ENCODE peak calls at places on chromosome 12, in nine cellular contexts. One of them, this sample, is unnamed. For H3K4me1, the result is how much of the 10 kb centered on the place peaks cover.

GRCh38 chr12:3136641-3137267 is 59.6 kb downstream of the TSPAN9 start:
- DNase-seq in uterus: no peak
- DNase-seq in lung: no peak
- DNase-seq in heart left ventricle: peak
- DNase-seq in H1: no peak
- DNase-seq in cardiac muscle cell: no peak
- DNase-seq in A549: no peak
- DNase-seq in endothelial cell of umbilical vein: no peak
- DNase-seq in transverse colon: no peak
- DNase-seq in this sample: no peak

GRCh38 chr12:57112492-57113294 is 1.5 kb upstream of the STAT6 start:
- DNase-seq in uterus: no peak
- DNase-seq in lung: no peak
- DNase-seq in heart left ventricle: no peak
- DNase-seq in H1: no peak
- DNase-seq in cardiac muscle cell: no peak
- DNase-seq in A549: no peak
- DNase-seq in endothelial cell of umbilical vein: no peak
- DNase-seq in transverse colon: no peak
- DNase-seq in this sample: no peak

GRCh38 chr12:53505086-53505485 is 2.2 kb downstream of the NPFF start:
- DNase-seq in uterus: no peak
- DNase-seq in lung: no peak
- DNase-seq in heart left ventricle: no peak
- DNase-seq in H1: no peak
- DNase-seq in cardiac muscle cell: no peak
- DNase-seq in A549: no peak
- DNase-seq in endothelial cell of umbilical vein: no peak
- DNase-seq in transverse colon: no peak
- DNase-seq in this sample: no peak

GRCh38 chr12:105855691-105856405 is 282.9 kb downstream of the NUAK1 start:
- DNase-seq in uterus: no peak
- DNase-seq in lung: no peak
- DNase-seq in heart left ventricle: no peak
- DNase-seq in H1: no peak
- DNase-seq in cardiac muscle cell: no peak
- DNase-seq in A549: no peak
- DNase-seq in endothelial cell of umbilical vein: no peak
- DNase-seq in transverse colon: no peak
- DNase-seq in this sample: no peak

GRCh38 chr12:132170637-132171292 is 26.5 kb downstream of the NOC4L start:
- DNase-seq in uterus: no peak
- DNase-seq in lung: no peak
- DNase-seq in heart left ventricle: peak
- DNase-seq in H1: no peak
- DNase-seq in cardiac muscle cell: no peak
- DNase-seq in A549: no peak
- DNase-seq in endothelial cell of umbilical vein: no peak
- DNase-seq in transverse colon: no peak
- DNase-seq in this sample: no peak

GRCh38 chr12:105724651-105725050 is 394.2 kb downstream of the C12orf75 start:
- DNase-seq in uterus: no peak
- DNase-seq in lung: no peak
- DNase-seq in heart left ventricle: no peak
- DNase-seq in H1: no peak
- DNase-seq in cardiac muscle cell: no peak
- DNase-seq in A549: no peak
- DNase-seq in endothelial cell of umbilical vein: no peak
- DNase-seq in transverse colon: no peak
- DNase-seq in this sample: no peak

GRCh38 chr12:111645433-111645832 is 40.3 kb downstream of the BRAP start:
- DNase-seq in uterus: no peak
- DNase-seq in lung: peak
- DNase-seq in heart left ventricle: no peak
- DNase-seq in H1: no peak
- DNase-seq in cardiac muscle cell: no peak
- DNase-seq in A549: no peak
- DNase-seq in endothelial cell of umbilical vein: peak
- DNase-seq in transverse colon: no peak
- DNase-seq in this sample: no peak

GRCh38 chr12:113445544-113446176 is 23.5 kb downstream of the SDSL start:
- DNase-seq in uterus: no peak
- DNase-seq in lung: no peak
- DNase-seq in heart left ventricle: no peak
- DNase-seq in H1: no peak
- DNase-seq in cardiac muscle cell: no peak
- DNase-seq in A549: no peak
- DNase-seq in endothelial cell of umbilical vein: no peak
- DNase-seq in transverse colon: no peak
- DNase-seq in this sample: no peak

GRCh38 chr12:3452348-3452747 is 38.7 kb upstream of the PRMT8 start:
- DNase-seq in uterus: no peak
- DNase-seq in lung: no peak
- DNase-seq in heart left ventricle: no peak
- DNase-seq in H1: no peak
- DNase-seq in cardiac muscle cell: no peak
- DNase-seq in A549: no peak
- DNase-seq in endothelial cell of umbilical vein: no peak
- DNase-seq in transverse colon: no peak
- DNase-seq in this sample: no peak

GRCh38 chr12:110180591-110181005 is 56.4 kb downstream of the IFT81 start:
- DNase-seq in uterus: no peak
- DNase-seq in lung: no peak
- DNase-seq in heart left ventricle: no peak
- DNase-seq in H1: no peak
- DNase-seq in cardiac muscle cell: no peak
- DNase-seq in A549: no peak
- DNase-seq in endothelial cell of umbilical vein: no peak
- DNase-seq in transverse colon: no peak
- DNase-seq in this sample: no peak

GRCh38 chr12:94616217-94616729 is 34.1 kb downstream of the TMCC3 start:
- DNase-seq in uterus: no peak
- DNase-seq in lung: no peak
- DNase-seq in heart left ventricle: no peak
- DNase-seq in H1: no peak
- DNase-seq in cardiac muscle cell: peak
- DNase-seq in A549: peak
- DNase-seq in endothelial cell of umbilical vein: peak
- DNase-seq in transverse colon: peak
- DNase-seq in this sample: peak

GRCh38 chr12:52523825-52524224 is 3.6 kb upstream of the KRT5 start:
- DNase-seq in uterus: no peak
- DNase-seq in lung: no peak
- DNase-seq in heart left ventricle: no peak
- DNase-seq in H1: peak
- DNase-seq in cardiac muscle cell: no peak
- DNase-seq in A549: no peak
- DNase-seq in endothelial cell of umbilical vein: no peak
- DNase-seq in transverse colon: no peak
- DNase-seq in this sample: no peak

GRCh38 chr12:68786929-68787328 is 21.0 kb upstream of the MDM2 start:
- DNase-seq in uterus: no peak
- DNase-seq in lung: no peak
- DNase-seq in heart left ventricle: no peak
- DNase-seq in H1: no peak
- DNase-seq in cardiac muscle cell: no peak
- DNase-seq in A549: no peak
- DNase-seq in endothelial cell of umbilical vein: no peak
- DNase-seq in transverse colon: no peak
- DNase-seq in this sample: no peak

GRCh38 chr12:114767906-114768697 is 84.1 kb upstream of the TBX3 start:
- DNase-seq in uterus: no peak
- DNase-seq in lung: no peak
- DNase-seq in heart left ventricle: no peak
- DNase-seq in H1: no peak
- DNase-seq in cardiac muscle cell: no peak
- DNase-seq in A549: no peak
- DNase-seq in endothelial cell of umbilical vein: no peak
- DNase-seq in transverse colon: no peak
- DNase-seq in this sample: no peak

DNA sequence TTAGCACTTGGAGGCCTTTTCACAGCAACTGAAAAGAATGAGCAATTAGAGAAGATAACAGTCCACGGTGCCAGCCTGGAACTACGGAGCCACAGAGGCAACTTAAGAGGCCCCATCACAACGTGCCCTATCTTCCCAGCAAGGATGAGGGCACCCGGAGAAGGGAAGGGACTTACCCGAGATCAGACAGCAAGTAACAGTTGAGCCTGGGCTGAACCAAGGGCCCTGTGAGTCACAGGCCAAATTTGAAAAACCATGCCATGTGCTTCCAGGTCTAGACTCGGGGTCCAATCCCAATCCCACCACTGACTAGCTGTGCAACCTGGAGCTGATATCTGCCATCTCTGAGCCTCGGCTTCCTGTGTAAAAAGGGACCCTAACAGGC is 42.2 kb downstream of the PITPNM2 start:
- DNase-seq in uterus: no peak
- DNase-seq in lung: no peak
- DNase-seq in heart left ventricle: no peak
- DNase-seq in H1: no peak
- DNase-seq in cardiac muscle cell: no peak
- DNase-seq in A549: no peak
- DNase-seq in endothelial cell of umbilical vein: no peak
- DNase-seq in transverse colon: no peak
- DNase-seq in this sample: no peak
- H3K27ac ChIP-seq in uterus: no peak
- H3K27ac ChIP-seq in lung: peak
- H3K27ac ChIP-seq in heart left ventricle: peak
- H3K27ac ChIP-seq in H1: no peak
- H3K27ac ChIP-seq in cardiac muscle cell: no peak
- H3K27ac ChIP-seq in A549: no peak
- H3K27ac ChIP-seq in endothelial cell of umbilical vein: no peak
- H3K27ac ChIP-seq in transverse colon: no peak
- H3K27ac ChIP-seq in this sample: peak

DNA sequence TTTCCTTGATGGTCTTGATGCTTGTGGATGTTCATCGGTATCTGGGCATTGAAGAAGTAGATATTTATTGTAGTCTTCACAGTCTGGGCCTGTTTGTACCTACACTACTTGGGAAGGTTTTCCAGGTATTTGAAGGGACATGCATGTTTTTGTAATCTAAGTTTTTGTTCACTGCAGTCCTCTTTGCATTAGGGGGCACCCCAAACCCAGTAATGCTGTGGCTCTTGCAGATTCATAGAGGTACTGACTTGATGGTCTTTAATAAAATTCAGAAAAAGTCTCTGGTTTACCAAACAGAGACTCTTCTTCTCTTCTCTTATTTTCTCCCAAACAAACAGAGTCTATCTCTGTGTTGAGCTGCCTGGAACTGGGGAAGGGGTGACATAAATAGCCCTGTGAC is 150.9 kb upstream of the SLC16A7 start:
- DNase-seq in uterus: no peak
- DNase-seq in lung: no peak
- DNase-seq in heart left ventricle: no peak
- DNase-seq in H1: no peak
- DNase-seq in cardiac muscle cell: no peak
- DNase-seq in A549: no peak
- DNase-seq in endothelial cell of umbilical vein: peak
- DNase-seq in transverse colon: no peak
- DNase-seq in this sample: no peak
- TF ChIP-seq CTCF in uterus: no peak
- TF ChIP-seq CTCF in lung: no peak
- TF ChIP-seq CTCF in heart left ventricle: no peak
- TF ChIP-seq CTCF in H1: peak
- TF ChIP-seq CTCF in cardiac muscle cell: peak
- TF ChIP-seq CTCF in A549: no peak
- TF ChIP-seq CTCF in endothelial cell of umbilical vein: no peak
- TF ChIP-seq CTCF in transverse colon: no peak
- TF ChIP-seq CTCF in this sample: no peak

DNA sequence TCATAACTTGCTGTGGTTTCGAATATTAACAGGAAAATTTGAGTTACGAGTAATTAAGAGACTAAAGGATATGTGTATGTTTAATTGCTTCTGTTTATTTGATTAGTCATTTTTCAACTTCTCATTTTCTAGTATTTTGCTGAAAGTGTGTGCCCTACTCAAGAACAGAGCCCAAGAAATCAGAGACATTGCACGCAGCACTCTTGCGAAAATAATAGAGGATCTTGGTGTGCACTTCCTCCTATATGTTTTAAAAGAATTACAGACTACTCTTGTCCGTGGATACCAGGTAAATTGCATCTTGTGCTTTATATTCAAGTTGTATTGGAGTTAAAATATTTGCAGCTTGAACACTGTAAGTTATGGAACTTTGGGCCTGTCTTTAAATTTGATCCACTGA is 50.8 kb downstream of the ARL1 start:
- DNase-seq in uterus: no peak
- DNase-seq in lung: no peak
- DNase-seq in heart left ventricle: no peak
- DNase-seq in H1: no peak
- DNase-seq in cardiac muscle cell: no peak
- DNase-seq in A549: no peak
- DNase-seq in endothelial cell of umbilical vein: no peak
- DNase-seq in transverse colon: no peak
- DNase-seq in this sample: no peak
- H3K4me1 ChIP-seq in uterus: under half
- H3K4me1 ChIP-seq in lung: under half
- H3K4me1 ChIP-seq in heart left ventricle: under half
- H3K4me1 ChIP-seq in H1: under half
- H3K4me1 ChIP-seq in cardiac muscle cell: under half
- H3K4me1 ChIP-seq in A549: under half
- H3K4me1 ChIP-seq in endothelial cell of umbilical vein: under half
- H3K4me1 ChIP-seq in transverse colon: under half
- H3K4me1 ChIP-seq in this sample: under half

GRCh38 chr12:67305544-67305943 is 36.4 kb downstream of the CAND1 start:
- DNase-seq in uterus: no peak
- DNase-seq in lung: no peak
- DNase-seq in heart left ventricle: no peak
- DNase-seq in H1: no peak
- DNase-seq in cardiac muscle cell: no peak
- DNase-seq in A549: no peak
- DNase-seq in endothelial cell of umbilical vein: no peak
- DNase-seq in transverse colon: no peak
- DNase-seq in this sample: no peak

GRCh38 chr12:67299526-67299925 is 30.4 kb downstream of the CAND1 start:
- DNase-seq in uterus: no peak
- DNase-seq in lung: no peak
- DNase-seq in heart left ventricle: no peak
- DNase-seq in H1: no peak
- DNase-seq in cardiac muscle cell: no peak
- DNase-seq in A549: no peak
- DNase-seq in endothelial cell of umbilical vein: no peak
- DNase-seq in transverse colon: no peak
- DNase-seq in this sample: no peak

GRCh38 chr12:67302162-67302561 is 33.0 kb downstream of the CAND1 start:
- DNase-seq in uterus: no peak
- DNase-seq in lung: no peak
- DNase-seq in heart left ventricle: no peak
- DNase-seq in H1: no peak
- DNase-seq in cardiac muscle cell: no peak
- DNase-seq in A549: no peak
- DNase-seq in endothelial cell of umbilical vein: no peak
- DNase-seq in transverse colon: no peak
- DNase-seq in this sample: no peak

DNA sequence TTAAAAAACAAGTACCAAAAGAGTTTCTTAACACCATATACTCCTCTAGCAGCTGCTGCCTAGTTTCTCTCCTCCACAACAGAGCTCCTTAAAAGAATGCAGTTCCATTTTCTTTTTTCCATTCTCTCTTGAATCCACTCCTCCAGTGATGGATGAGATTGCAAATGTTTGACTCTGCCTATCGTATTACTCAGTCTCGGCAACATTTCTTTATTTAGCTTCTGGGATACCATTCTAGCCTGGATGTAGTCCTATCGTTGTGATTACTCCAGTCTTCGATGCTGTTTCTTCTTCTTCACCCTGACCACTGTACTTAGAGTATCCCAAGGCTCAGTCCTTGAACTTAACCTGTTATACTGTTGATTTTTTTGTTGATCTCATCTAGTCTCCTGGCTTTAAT is 30.8 kb downstream of the CAND1 start:
- DNase-seq in uterus: no peak
- DNase-seq in lung: no peak
- DNase-seq in heart left ventricle: no peak
- DNase-seq in H1: no peak
- DNase-seq in cardiac muscle cell: no peak
- DNase-seq in A549: no peak
- DNase-seq in endothelial cell of umbilical vein: no peak
- DNase-seq in transverse colon: no peak
- DNase-seq in this sample: no peak
- H3K27ac ChIP-seq in uterus: no peak
- H3K27ac ChIP-seq in lung: no peak
- H3K27ac ChIP-seq in heart left ventricle: no peak
- H3K27ac ChIP-seq in H1: no peak
- H3K27ac ChIP-seq in cardiac muscle cell: no peak
- H3K27ac ChIP-seq in A549: no peak
- H3K27ac ChIP-seq in endothelial cell of umbilical vein: no peak
- H3K27ac ChIP-seq in transverse colon: no peak
- H3K27ac ChIP-seq in this sample: no peak